ENCODE peak calls at places on chromosomes 13 and 19, in nine cellular contexts. Q is NCI-H2171 treated with DMSO at 0.1 percent for 48 hours; E is NCI-H69; U is cardiac fibroblast; V is ACHN; K is hypothalamus; C is EL; A is activated naive CD8-positive, alpha-beta T cell treated with anti-CD3 and anti-CD28 coated beads, Interleukin-2, amount 50 U/mL, for 24 hours; W is fibroblast of lung. R is an unnamed sample.

GRCh38 chr13:34577051-34577450 is 365.0 kb upstream of the NBEA start:
- DNase-seq in U (peak), V (peak), W (no peak), K (no peak), Q (no peak), E (no peak), A (no peak), C (peak), R (no peak)

GRCh38 chr13:33016414-33017409 is at the start of gene KL:
- DNase-seq in V (peak), K (no peak), Q (no peak), A (peak), W (no peak), U (no peak), C (peak), E (peak), R (peak)

GRCh38 chr13:33262554-33262953 is 23.0 kb downstream of the STARD13 start:
- DNase-seq in E (no peak), K (no peak), V (no peak), C (no peak), U (no peak), Q (no peak), A (no peak), W (no peak), R (no peak)

GRCh38 chr13:96835591-96835990 is 158.7 kb downstream of the OXGR1 start:
- DNase-seq in V (no peak), A (no peak), E (no peak), Q (no peak), W (no peak), U (no peak), K (no peak), C (no peak), R (no peak)

GRCh38 chr19:17348700-17349099 is 11.3 kb downstream of the GTPBP3 start:
- DNase-seq in A (no peak), C (peak), V (peak), K (peak), Q (peak), U (peak), E (peak), W (peak), R (peak)

GRCh38 chr19:51168571-51169282 is 26.6 kb downstream of the SIGLEC7 start:
- DNase-seq in U (no peak), C (no peak), A (no peak), E (no peak), V (no peak), K (no peak), W (no peak), Q (no peak), R (no peak)

GRCh38 chr13:42696191-42696590 is 85.2 kb upstream of the FAM216B start:
- DNase-seq in V (no peak), Q (peak), E (no peak), A (no peak), K (no peak), W (peak), U (peak), C (peak), R (no peak)

GRCh38 chr19:57587529-57587928 is 3.6 kb downstream of the ZIK1 start:
- DNase-seq in Q (no peak), A (no peak), E (no peak), K (no peak), W (no peak), U (peak), V (peak), C (peak), R (no peak)

GRCh38 chr13:33057019-33057785 is 41.0 kb downstream of the KL start:
- DNase-seq in V (peak), W (no peak), E (peak), Q (no peak), U (peak), A (no peak), C (peak), K (no peak), R (no peak)

GRCh38 chr13:29905845-29906244 is 55.4 kb upstream of the UBL3 start:
- DNase-seq in U (peak), A (no peak), W (peak), C (peak), Q (no peak), K (no peak), E (peak), V (no peak), R (no peak)

GRCh38 chr19:1568320-1569019 is at the start of gene MEX3D:
- DNase-seq in U (peak), Q (peak), E (peak), W (peak), V (peak), C (peak), K (peak), A (peak), R (peak)

GRCh38 chr19:41223431-41224234 is 4.6 kb downstream of the AXL start:
- DNase-seq in A (no peak), W (peak), V (peak), C (peak), U (peak), Q (no peak), E (no peak), K (no peak), R (peak)